ENCODE peak calls at places on chromosomes 2 and 18, in four cellular contexts. One of them, this sample, is unnamed.

GRCh38 chr2:200223385-200223784 is 83.1 kb upstream of the SPATS2L start:
- DNase-seq in A549: no peak
- DNase-seq in K562: no peak
- DNase-seq in HepG2: no peak
- DNase-seq in this sample: no peak

GRCh38 chr2:84249140-84249539 is 209.9 kb downstream of the SUCLG1 start:
- DNase-seq in A549: no peak
- DNase-seq in K562: no peak
- DNase-seq in HepG2: no peak
- DNase-seq in this sample: no peak

GRCh38 chr18:59814872-59815271 is 84.9 kb upstream of the PMAIP1 start:
- DNase-seq in A549: no peak
- DNase-seq in K562: no peak
- DNase-seq in HepG2: no peak
- DNase-seq in this sample: no peak

GRCh38 chr18:47100214-47100831 is 50.0 kb downstream of the HDHD2 start:
- DNase-seq in A549: peak
- DNase-seq in K562: peak
- DNase-seq in HepG2: peak
- DNase-seq in this sample: peak

GRCh38 chr2:182855376-182855775 is 11.1 kb downstream of the FRZB start:
- DNase-seq in A549: no peak
- DNase-seq in K562: no peak
- DNase-seq in HepG2: no peak
- DNase-seq in this sample: no peak

GRCh38 chr2:17208511-17208910 is 309.7 kb downstream of the RAD51AP2 start:
- DNase-seq in A549: no peak
- DNase-seq in K562: no peak
- DNase-seq in HepG2: peak
- DNase-seq in this sample: no peak

GRCh38 chr2:204973546-204974071 is 428.3 kb downstream of the PARD3B start:
- DNase-seq in A549: no peak
- DNase-seq in K562: no peak
- DNase-seq in HepG2: no peak
- DNase-seq in this sample: no peak

GRCh38 chr2:151630372-151630771 is 103.9 kb downstream of the NEB start:
- DNase-seq in A549: no peak
- DNase-seq in K562: no peak
- DNase-seq in HepG2: peak
- DNase-seq in this sample: no peak

GRCh38 chr18:63238711-63239110 is 80.9 kb downstream of the BCL2 start:
- DNase-seq in A549: no peak
- DNase-seq in K562: no peak
- DNase-seq in HepG2: no peak
- DNase-seq in this sample: peak

DNA sequence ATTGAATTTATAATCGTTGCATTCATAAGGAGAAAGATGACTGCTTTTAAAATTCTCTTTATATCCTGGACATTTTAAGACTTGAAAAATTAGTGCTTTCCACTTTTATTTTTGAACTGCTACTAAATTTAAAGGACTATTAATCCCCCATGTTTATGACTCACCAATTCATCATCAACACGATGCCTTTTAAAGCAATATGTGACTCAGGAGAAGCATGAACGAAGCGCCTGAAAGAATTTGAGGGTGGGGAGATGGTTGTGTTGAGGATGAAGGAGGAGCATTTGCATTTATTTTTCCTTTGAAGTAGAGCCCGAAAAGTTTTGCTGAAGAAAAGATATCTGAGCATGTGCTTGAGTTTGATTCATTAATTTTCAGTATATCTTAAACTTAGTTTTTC is 192.2 kb upstream of the LRRTM1 start:
- DNase-seq in A549: no peak
- DNase-seq in K562: no peak
- DNase-seq in HepG2: no peak
- DNase-seq in this sample: no peak
- TF ChIP-seq RNF2 in A549: no peak
- TF ChIP-seq RNF2 in K562: no peak
- TF ChIP-seq RNF2 in HepG2: no peak
- TF ChIP-seq RNF2 in this sample: no peak

GRCh38 chr2:27661371-27661770 is 2.0 kb downstream of the SUPT7L start:
- DNase-seq in A549: no peak
- DNase-seq in K562: no peak
- DNase-seq in HepG2: no peak
- DNase-seq in this sample: no peak

GRCh38 chr2:27664622-27665363 is 1.1 kb downstream of the SLC4A1AP start:
- DNase-seq in A549: no peak
- DNase-seq in K562: no peak
- DNase-seq in HepG2: no peak
- DNase-seq in this sample: no peak

GRCh38 chr2:27663160-27663462 is 303 bp downstream of the SUPT7L start:
- DNase-seq in A549: no peak
- DNase-seq in K562: no peak
- DNase-seq in HepG2: no peak
- DNase-seq in this sample: no peak

GRCh38 chr2:27663463-27664244 is at the start of the genes SLC4A1AP and SUPT7L:
- DNase-seq in A549: peak
- DNase-seq in K562: peak
- DNase-seq in HepG2: peak
- DNase-seq in this sample: peak

GRCh38 chr2:27664245-27664574 is 521 bp downstream of the SLC4A1AP start:
- DNase-seq in A549: no peak
- DNase-seq in K562: no peak
- DNase-seq in HepG2: no peak
- DNase-seq in this sample: no peak
- TF ChIP-seq RNF2 in A549: no peak
- TF ChIP-seq RNF2 in K562: no peak
- TF ChIP-seq RNF2 in HepG2: no peak
- TF ChIP-seq RNF2 in this sample: no peak

GRCh38 chr2:219484343-219485200 is 14.1 kb upstream of the GMPPA start:
- DNase-seq in A549: no peak
- DNase-seq in K562: no peak
- DNase-seq in HepG2: no peak
- DNase-seq in this sample: peak
- TF ChIP-seq RNF2 in A549: no peak
- TF ChIP-seq RNF2 in K562: no peak
- TF ChIP-seq RNF2 in HepG2: no peak
- TF ChIP-seq RNF2 in this sample: no peak

GRCh38 chr2:174059875-174060226 is 94.7 kb upstream of the SP3 start:
- DNase-seq in A549: no peak
- DNase-seq in K562: peak
- DNase-seq in HepG2: no peak
- DNase-seq in this sample: no peak
- TF ChIP-seq RNF2 in A549: no peak
- TF ChIP-seq RNF2 in K562: no peak
- TF ChIP-seq RNF2 in HepG2: no peak
- TF ChIP-seq RNF2 in this sample: no peak